ENCODE peak calls at places on chromosomes 16 and 17, in six cellular contexts. One of them, this sample, is unnamed.

GRCh38 chr16:8751481-8752311 is 45.7 kb downstream of the TMEM186 start:
- DNase-seq in tibial nerve: no peak
- DNase-seq in endothelial cell of umbilical vein: peak; percentile 13
- DNase-seq in progenitor cell of endocrine pancreas: no peak
- DNase-seq in AG09319: peak; percentile 1
- DNase-seq in B cell: no peak
- DNase-seq in this sample: no peak

GRCh38 chr17:64448665-64449512 is at the start of gene MILR1:
- DNase-seq in tibial nerve: no peak
- DNase-seq in endothelial cell of umbilical vein: peak; percentile 92
- DNase-seq in progenitor cell of endocrine pancreas: no peak
- DNase-seq in AG09319: peak; percentile 51
- DNase-seq in B cell: peak; percentile 65
- DNase-seq in this sample: no peak

GRCh38 chr17:58329808-58330543 is 1.4 kb upstream of the TSPOAP1 start:
- DNase-seq in tibial nerve: no peak
- DNase-seq in endothelial cell of umbilical vein: no peak
- DNase-seq in progenitor cell of endocrine pancreas: no peak
- DNase-seq in AG09319: no peak
- DNase-seq in B cell: peak; percentile 66
- DNase-seq in this sample: no peak

GRCh38 chr16:88369447-88370008 is 13.2 kb upstream of the ZNF469 start:
- DNase-seq in tibial nerve: no peak
- DNase-seq in endothelial cell of umbilical vein: no peak
- DNase-seq in progenitor cell of endocrine pancreas: no peak
- DNase-seq in AG09319: no peak
- DNase-seq in B cell: no peak
- DNase-seq in this sample: no peak

GRCh38 chr17:1890758-1891450 is 61.1 kb downstream of the RPA1 start:
- DNase-seq in tibial nerve: no peak
- DNase-seq in endothelial cell of umbilical vein: no peak
- DNase-seq in progenitor cell of endocrine pancreas: no peak
- DNase-seq in AG09319: no peak
- DNase-seq in B cell: no peak
- DNase-seq in this sample: no peak

GRCh38 chr16:888901-889570 is 81.7 kb downstream of the LMF1 start:
- DNase-seq in tibial nerve: no peak
- DNase-seq in endothelial cell of umbilical vein: no peak
- DNase-seq in progenitor cell of endocrine pancreas: no peak
- DNase-seq in AG09319: no peak
- DNase-seq in B cell: no peak
- DNase-seq in this sample: no peak

GRCh38 chr17:31274252-31274651 is 22.8 kb downstream of the OMG start:
- DNase-seq in tibial nerve: no peak
- DNase-seq in endothelial cell of umbilical vein: peak; percentile 87
- DNase-seq in progenitor cell of endocrine pancreas: no peak
- DNase-seq in AG09319: peak; percentile 29
- DNase-seq in B cell: no peak
- DNase-seq in this sample: no peak

GRCh38 chr17:42937712-42938596 is 26.3 kb downstream of the AARSD1 start:
- DNase-seq in tibial nerve: no peak
- DNase-seq in endothelial cell of umbilical vein: peak; percentile 65
- DNase-seq in progenitor cell of endocrine pancreas: peak; percentile 30
- DNase-seq in AG09319: no peak
- DNase-seq in B cell: peak; percentile 47
- DNase-seq in this sample: no peak

GRCh38 chr17:65099941-65100315 is 37.2 kb upstream of the RGS9 start:
- DNase-seq in tibial nerve: peak; percentile 44
- DNase-seq in endothelial cell of umbilical vein: no peak
- DNase-seq in progenitor cell of endocrine pancreas: no peak
- DNase-seq in AG09319: peak; percentile 44
- DNase-seq in B cell: peak; percentile 69
- DNase-seq in this sample: peak; percentile 58

GRCh38 chr16:19680972-19681371 is 37.1 kb downstream of the KNOP1 start:
- DNase-seq in tibial nerve: no peak
- DNase-seq in endothelial cell of umbilical vein: no peak
- DNase-seq in progenitor cell of endocrine pancreas: no peak
- DNase-seq in AG09319: no peak
- DNase-seq in B cell: no peak
- DNase-seq in this sample: no peak

DNA sequence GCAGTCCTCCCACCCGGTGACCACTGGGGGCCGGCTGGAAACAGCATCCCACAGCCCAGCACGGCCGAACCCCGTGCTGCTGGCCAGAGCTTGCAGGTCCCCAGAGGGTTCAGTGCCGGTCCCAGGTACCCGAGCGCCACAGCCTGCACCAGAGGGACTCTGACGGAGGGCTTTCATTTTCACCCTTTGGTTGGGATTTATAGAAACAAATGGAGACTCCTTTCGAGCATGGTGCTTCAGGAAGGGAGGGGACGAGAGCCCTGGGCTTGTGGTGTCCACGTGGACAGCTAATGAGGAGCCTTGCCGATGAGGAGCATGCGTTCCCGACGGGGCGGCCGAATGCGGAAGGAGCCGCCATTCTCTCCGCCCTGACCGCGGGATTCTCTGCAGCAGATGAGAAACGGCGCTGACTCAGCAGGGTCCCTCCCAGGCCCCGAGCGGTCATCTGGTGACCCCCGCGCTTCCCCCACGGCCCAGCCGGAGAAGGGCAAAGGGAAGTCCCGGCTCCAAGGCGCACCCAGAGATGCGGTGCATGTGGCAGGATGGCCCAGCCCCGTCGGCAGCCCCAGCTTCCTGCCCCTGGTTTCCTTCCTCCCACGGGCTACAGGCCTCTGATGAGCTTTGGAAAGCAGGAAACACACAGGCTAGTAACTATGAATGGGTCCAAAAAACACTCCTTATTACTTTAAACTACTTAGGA is 9.8 kb downstream of the SLC38A10 start:
- DNase-seq in tibial nerve: peak; percentile 59
- DNase-seq in endothelial cell of umbilical vein: peak; percentile 64
- DNase-seq in progenitor cell of endocrine pancreas: no peak
- DNase-seq in AG09319: no peak
- DNase-seq in B cell: peak; percentile 39
- DNase-seq in this sample: peak; percentile 52
- TF ChIP-seq CTCF in tibial nerve: no peak
- TF ChIP-seq CTCF in endothelial cell of umbilical vein: no peak
- TF ChIP-seq CTCF in progenitor cell of endocrine pancreas: no peak
- TF ChIP-seq CTCF in AG09319: no peak
- TF ChIP-seq CTCF in B cell: no peak
- TF ChIP-seq CTCF in this sample: no peak

GRCh38 chr16:4404247-4404966 is 12.0 kb downstream of the CORO7 start:
- DNase-seq in tibial nerve: no peak
- DNase-seq in endothelial cell of umbilical vein: peak; percentile 44
- DNase-seq in progenitor cell of endocrine pancreas: peak; percentile 43
- DNase-seq in AG09319: no peak
- DNase-seq in B cell: peak; percentile 54
- DNase-seq in this sample: no peak
- TF ChIP-seq CTCF in tibial nerve: peak; percentile 66
- TF ChIP-seq CTCF in endothelial cell of umbilical vein: peak; percentile 76
- TF ChIP-seq CTCF in progenitor cell of endocrine pancreas: peak; percentile 61
- TF ChIP-seq CTCF in AG09319: peak; percentile 73
- TF ChIP-seq CTCF in B cell: peak; percentile 70
- TF ChIP-seq CTCF in this sample: no peak

GRCh38 chr17:80659651-80660050 is 115.0 kb downstream of the RPTOR start:
- DNase-seq in tibial nerve: no peak
- DNase-seq in endothelial cell of umbilical vein: no peak
- DNase-seq in progenitor cell of endocrine pancreas: no peak
- DNase-seq in AG09319: no peak
- DNase-seq in B cell: no peak
- DNase-seq in this sample: no peak
- TF ChIP-seq CTCF in tibial nerve: no peak
- TF ChIP-seq CTCF in endothelial cell of umbilical vein: no peak
- TF ChIP-seq CTCF in progenitor cell of endocrine pancreas: no peak
- TF ChIP-seq CTCF in AG09319: no peak
- TF ChIP-seq CTCF in B cell: no peak
- TF ChIP-seq CTCF in this sample: no peak

GRCh38 chr16:68384293-68385255 is 63.7 kb downstream of the SMPD3 start:
- DNase-seq in tibial nerve: no peak
- DNase-seq in endothelial cell of umbilical vein: no peak
- DNase-seq in progenitor cell of endocrine pancreas: no peak
- DNase-seq in AG09319: no peak
- DNase-seq in B cell: peak; percentile 49
- DNase-seq in this sample: no peak
- TF ChIP-seq CTCF in tibial nerve: no peak
- TF ChIP-seq CTCF in endothelial cell of umbilical vein: no peak
- TF ChIP-seq CTCF in progenitor cell of endocrine pancreas: peak; percentile 28
- TF ChIP-seq CTCF in AG09319: no peak
- TF ChIP-seq CTCF in B cell: no peak
- TF ChIP-seq CTCF in this sample: no peak

GRCh38 chr17:22484826-22485225 is 792.5 kb downstream of the KCNJ18 start:
- DNase-seq in tibial nerve: no peak
- DNase-seq in endothelial cell of umbilical vein: no peak
- DNase-seq in progenitor cell of endocrine pancreas: no peak
- DNase-seq in AG09319: no peak
- DNase-seq in B cell: no peak
- DNase-seq in this sample: no peak
- TF ChIP-seq CTCF in tibial nerve: no peak
- TF ChIP-seq CTCF in endothelial cell of umbilical vein: no peak
- TF ChIP-seq CTCF in progenitor cell of endocrine pancreas: no peak
- TF ChIP-seq CTCF in AG09319: no peak
- TF ChIP-seq CTCF in B cell: no peak
- TF ChIP-seq CTCF in this sample: no peak

GRCh38 chr17:37137906-37138413 is 189.2 kb downstream of the AATF start:
- DNase-seq in tibial nerve: no peak
- DNase-seq in endothelial cell of umbilical vein: no peak
- DNase-seq in progenitor cell of endocrine pancreas: no peak
- DNase-seq in AG09319: no peak
- DNase-seq in B cell: no peak
- DNase-seq in this sample: no peak

GRCh38 chr17:37133131-37133530 is 184.4 kb downstream of the AATF start:
- DNase-seq in tibial nerve: no peak
- DNase-seq in endothelial cell of umbilical vein: no peak
- DNase-seq in progenitor cell of endocrine pancreas: no peak
- DNase-seq in AG09319: no peak
- DNase-seq in B cell: no peak
- DNase-seq in this sample: no peak

GRCh38 chr17:37137070-37137610 is 188.4 kb downstream of the AATF start:
- DNase-seq in tibial nerve: no peak
- DNase-seq in endothelial cell of umbilical vein: no peak
- DNase-seq in progenitor cell of endocrine pancreas: no peak
- DNase-seq in AG09319: no peak
- DNase-seq in B cell: no peak
- DNase-seq in this sample: no peak

GRCh38 chr17:37134050-37134449 is 185.3 kb downstream of the AATF start:
- DNase-seq in tibial nerve: no peak
- DNase-seq in endothelial cell of umbilical vein: no peak
- DNase-seq in progenitor cell of endocrine pancreas: no peak
- DNase-seq in AG09319: no peak
- DNase-seq in B cell: no peak
- DNase-seq in this sample: no peak

GRCh38 chr17:37135581-37135980 is 186.8 kb downstream of the AATF start:
- DNase-seq in tibial nerve: no peak
- DNase-seq in endothelial cell of umbilical vein: no peak
- DNase-seq in progenitor cell of endocrine pancreas: no peak
- DNase-seq in AG09319: no peak
- DNase-seq in B cell: no peak
- DNase-seq in this sample: no peak
- TF ChIP-seq CTCF in tibial nerve: no peak
- TF ChIP-seq CTCF in endothelial cell of umbilical vein: no peak
- TF ChIP-seq CTCF in progenitor cell of endocrine pancreas: no peak
- TF ChIP-seq CTCF in AG09319: no peak
- TF ChIP-seq CTCF in B cell: no peak
- TF ChIP-seq CTCF in this sample: no peak

This sample was measured in omental fat pad.